ENCODE peak calls at places on chromosomes 16 and 17, in five cellular contexts. I is stimulated activated CD8-positive, alpha-beta memory T cell treated with anti-CD3 and anti-CD28 coated beads, Interleukin-15, amount 100 ng/mL, for 1 hour; B is RKO; T is Right ventricle myocardium superior; V is nucleus accumbens. R is an unnamed sample.

GRCh38 chr17:59298512-59298911 is 32.9 kb upstream of the YPEL2 start:
- DNase-seq in I (no peak), B (no peak), T (no peak), V (no peak), R (no peak)

GRCh38 chr16:24036614-24037013 is 200.8 kb downstream of the PRKCB start:
- DNase-seq in I (peak), B (peak), T (no peak), V (no peak), R (no peak)

GRCh38 chr16:71358464-71359031 is at the start of gene CALB2:
- DNase-seq in I (peak), B (peak), T (peak), V (peak), R (peak)

GRCh38 chr17:38444151-38444550 is 15.9 kb downstream of the ARHGAP23 start:
- DNase-seq in I (peak), B (peak), T (peak), V (peak), R (peak)

GRCh38 chr17:45722161-45722560 is 62.0 kb upstream of the CRHR1 start:
- DNase-seq in I (no peak), B (no peak), T (no peak), V (peak), R (no peak)

GRCh38 chr17:32877164-32877764 is 340 bp upstream of the MYO1D start:
- DNase-seq in I (peak), B (peak), T (peak), V (peak), R (peak)

GRCh38 chr16:89026121-89026612 is 49.2 kb upstream of the CBFA2T3 start:
- DNase-seq in I (no peak), B (peak), T (no peak), V (no peak), R (no peak)

GRCh38 chr17:32936894-32937500 is 9.0 kb downstream of the TMEM98 start:
- DNase-seq in I (peak), B (peak), T (peak), V (peak), R (peak)

GRCh38 chr16:7456221-7456620 is 123.6 kb downstream of the RBFOX1 start:
- DNase-seq in I (no peak), B (no peak), T (no peak), V (no peak), R (no peak)

GRCh38 chr17:78383725-78384471 is 5.4 kb downstream of the PGS1 start:
- DNase-seq in I (no peak), B (no peak), T (peak), V (peak), R (peak)

GRCh38 chr16:27387724-27388123 is 14.2 kb upstream of the IL21R start:
- DNase-seq in I (no peak), B (no peak), T (no peak), V (no peak), R (no peak)

GRCh38 chr17:72301887-72302286 is 181.1 kb downstream of the SOX9 start:
- DNase-seq in I (no peak), B (no peak), T (peak), V (no peak), R (no peak)

GRCh38 chr16:62829084-62829483 is 792.8 kb upstream of the CDH8 start:
- DNase-seq in I (no peak), B (no peak), T (no peak), V (no peak), R (no peak)

GRCh38 chr16:22973451-22973991 is 159.6 kb downstream of the HS3ST2 start:
- DNase-seq in I (no peak), B (no peak), T (no peak), V (no peak), R (no peak)

GRCh38 chr17:17354560-17355357 is 51.6 kb downstream of the NT5M start:
- DNase-seq in I (peak), B (peak), T (peak), V (peak), R (peak)